ENCODE peak calls at places on chromosomes 13 and 19, in five cellular contexts. S, V, J, K and F are unnamed samples.

GRCh38 chr13:99237981-99238662 is 20.1 kb downstream of the GPR18 start:
- DNase-seq in J (no peak), V (no peak), S (no peak), K (no peak), F (no peak)

GRCh38 chr13:27379694-27380596 is 44.5 kb upstream of the GTF3A start:
- DNase-seq in S (peak), V (no peak), K (peak), J (peak), F (no peak)

GRCh38 chr19:50496189-50497029 is 14.6 kb downstream of the JOSD2 start:
- DNase-seq in V (no peak), J (no peak), K (peak), S (no peak), F (peak)

GRCh38 chr19:38741670-38742069 is 2.6 kb downstream of the CAPN12 start:
- DNase-seq in S (no peak), V (no peak), K (peak), J (no peak), F (no peak)

GRCh38 chr19:15180451-15181390 is 20.1 kb downstream of the NOTCH3 start:
- DNase-seq in S (no peak), J (no peak), K (peak), V (no peak), F (no peak)

GRCh38 chr13:98496966-98497365 is 79.9 kb downstream of the STK24 start:
- DNase-seq in J (no peak), S (no peak), V (no peak), K (no peak), F (no peak)

GRCh38 chr13:27403252-27403678 is 21.2 kb upstream of the GTF3A start:
- DNase-seq in V (no peak), K (peak), J (no peak), S (no peak), F (no peak)

GRCh38 chr13:36332986-36333385 is 13.2 kb downstream of the SPART start:
- DNase-seq in V (no peak), K (no peak), S (no peak), J (no peak), F (no peak)

GRCh38 chr13:42873081-42873480 is 91.7 kb downstream of the FAM216B start:
- DNase-seq in K (no peak), V (no peak), J (no peak), S (no peak), F (no peak)